ENCODE peak calls at places on chromosomes 16 and 17, in nine cellular contexts. A is PC-3, F is A549, C is GM12878, I is OCI-LY7, D is GM23338, X is H9, M is mammary epithelial cell, Q is fibroblast of lung. R is an unnamed sample.

GRCh38 chr16:26391833-26392232 is 674.9 kb upstream of the C16orf82 start:
- DNase-seq in F (no peak), X (no peak), I (peak), A (no peak), C (no peak), D (peak), M (no peak), Q (no peak), R (no peak)

GRCh38 chr17:43810823-43811222 is 22.1 kb downstream of the MPP3 start:
- DNase-seq in C (no peak), D (no peak), X (no peak), M (no peak), Q (no peak), A (no peak), F (no peak), I (no peak), R (no peak)

GRCh38 chr16:89120921-89121351 is 27.3 kb downstream of the ACSF3 start:
- DNase-seq in Q (no peak), M (no peak), X (no peak), D (no peak), C (no peak), A (no peak), I (no peak), F (no peak), R (no peak)

GRCh38 chr16:11667824-11668589 is at the start of gene SNN:
- DNase-seq in F (peak), C (no peak), X (peak), A (peak), I (peak), Q (peak), M (peak), D (peak), R (peak)

GRCh38 chr17:16019347-16019746 is 19.7 kb downstream of the TTC19 start:
- DNase-seq in Q (no peak), M (no peak), X (no peak), I (no peak), F (no peak), A (no peak), C (no peak), D (no peak), R (no peak)

GRCh38 chr16:65024649-65025243 is 97.1 kb downstream of the CDH11 start:
- DNase-seq in D (no peak), I (no peak), A (no peak), M (no peak), C (no peak), X (no peak), Q (no peak), F (no peak), R (no peak)

GRCh38 chr16:1794221-1794871 is 841 bp upstream of the IGFALS start:
- DNase-seq in I (no peak), C (no peak), F (no peak), M (no peak), D (no peak), Q (no peak), A (no peak), X (peak), R (no peak)

GRCh38 chr17:55161935-55162555 is 102.7 kb upstream of the HLF start:
- DNase-seq in C (no peak), Q (peak), M (peak), X (no peak), I (no peak), F (peak), D (no peak), A (peak), R (no peak)

GRCh38 chr16:88671806-88672205 is 8.9 kb upstream of the MVD start:
- DNase-seq in X (no peak), C (no peak), F (no peak), A (no peak), I (no peak), Q (no peak), D (no peak), M (no peak), R (no peak)

DNA sequence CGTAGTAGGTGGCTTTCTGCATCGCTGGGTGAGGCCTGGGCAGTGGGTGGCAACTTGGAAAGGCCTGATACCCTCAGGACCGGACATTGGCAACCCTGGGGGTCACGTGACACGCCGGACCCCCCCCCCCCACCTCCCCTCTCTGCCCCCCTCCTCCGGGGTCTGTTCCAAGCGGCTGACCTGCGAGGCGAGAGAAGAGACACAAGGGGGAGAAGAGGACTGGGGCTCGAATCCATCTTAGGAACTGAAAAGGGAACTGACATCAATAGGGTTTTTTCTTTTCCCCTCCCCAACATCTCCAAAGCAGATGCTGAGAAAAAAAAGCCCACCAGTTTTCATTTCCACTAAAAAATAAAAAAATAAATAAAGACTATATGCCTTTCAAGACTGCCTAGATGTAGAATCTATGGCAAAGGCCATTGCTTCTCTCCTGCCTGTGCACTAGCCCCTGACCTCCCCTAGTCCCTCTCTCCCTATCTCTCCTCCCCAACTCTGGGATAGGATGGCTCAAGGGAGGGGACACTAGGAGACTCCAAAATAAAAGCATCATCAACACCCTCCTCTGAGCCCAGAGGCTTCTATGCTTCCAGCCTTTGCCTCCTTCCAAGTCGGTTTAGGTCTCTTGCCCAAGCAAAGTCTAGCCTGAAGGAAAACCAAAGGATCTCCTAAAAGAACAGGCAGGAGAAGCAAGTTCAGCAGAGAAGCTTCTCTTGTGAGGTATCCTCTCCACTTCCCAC is 7.7 kb upstream of the HOXB2 start:
- DNase-seq in Q (peak), I (no peak), D (peak), A (no peak), M (peak), C (no peak), F (no peak), X (peak), R (no peak)
- H3K4me2 ChIP-seq in Q (peak), I (no peak), D (peak), A (no peak), M (peak), C (no peak), F (peak), X (no peak), R (no peak)

DNA sequence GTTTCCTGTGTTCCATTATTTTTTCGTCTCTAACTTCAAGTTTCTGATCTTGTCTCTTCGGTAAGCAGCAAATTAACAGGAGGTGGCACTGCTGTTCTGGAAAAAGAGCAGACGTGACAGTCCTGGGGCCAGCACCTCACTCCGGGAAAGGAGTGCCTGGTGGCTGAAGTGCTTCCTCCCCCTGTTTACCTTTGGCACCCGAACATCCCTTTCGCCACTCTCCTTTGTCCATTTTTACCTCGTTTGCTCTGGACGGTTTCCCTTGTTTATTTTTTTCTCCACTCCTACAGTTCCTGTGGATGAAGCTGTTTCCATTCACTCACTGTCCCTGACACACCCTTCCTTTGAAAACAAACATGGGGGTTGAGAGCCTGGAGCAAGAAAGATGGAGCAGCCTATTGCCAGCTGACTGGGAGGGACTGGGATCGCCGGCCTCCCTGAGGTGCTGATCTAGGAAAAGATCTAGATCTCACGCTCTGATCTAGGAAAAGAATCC is 12.6 kb downstream of the SAP30BP start:
- DNase-seq in I (no peak), X (no peak), C (no peak), D (no peak), F (peak), Q (no peak), A (peak), M (peak), R (no peak)
- TF ChIP-seq CTCF in I (peak), X (no peak), C (no peak), D (no peak), F (peak), Q (no peak), A (peak), M (peak), R (no peak)

GRCh38 chr17:29753845-29754439 is 131.2 kb upstream of the CORO6 start:
- DNase-seq in C (peak), F (no peak), Q (no peak), X (no peak), M (no peak), I (peak), A (no peak), D (no peak), R (no peak)
- H3K4me2 ChIP-seq in C (peak), F (no peak), Q (no peak), X (no peak), M (no peak), I (peak), A (no peak), D (no peak), R (no peak)

GRCh38 chr17:18139949-18140348 is 31.4 kb downstream of the MYO15A start:
- DNase-seq in M (no peak), C (no peak), D (peak), A (no peak), I (no peak), Q (peak), X (no peak), F (peak), R (no peak)
- TF ChIP-seq CTCF in M (peak), C (peak), D (peak), A (peak), I (peak), Q (peak), X (peak), F (peak), R (peak)

DNA sequence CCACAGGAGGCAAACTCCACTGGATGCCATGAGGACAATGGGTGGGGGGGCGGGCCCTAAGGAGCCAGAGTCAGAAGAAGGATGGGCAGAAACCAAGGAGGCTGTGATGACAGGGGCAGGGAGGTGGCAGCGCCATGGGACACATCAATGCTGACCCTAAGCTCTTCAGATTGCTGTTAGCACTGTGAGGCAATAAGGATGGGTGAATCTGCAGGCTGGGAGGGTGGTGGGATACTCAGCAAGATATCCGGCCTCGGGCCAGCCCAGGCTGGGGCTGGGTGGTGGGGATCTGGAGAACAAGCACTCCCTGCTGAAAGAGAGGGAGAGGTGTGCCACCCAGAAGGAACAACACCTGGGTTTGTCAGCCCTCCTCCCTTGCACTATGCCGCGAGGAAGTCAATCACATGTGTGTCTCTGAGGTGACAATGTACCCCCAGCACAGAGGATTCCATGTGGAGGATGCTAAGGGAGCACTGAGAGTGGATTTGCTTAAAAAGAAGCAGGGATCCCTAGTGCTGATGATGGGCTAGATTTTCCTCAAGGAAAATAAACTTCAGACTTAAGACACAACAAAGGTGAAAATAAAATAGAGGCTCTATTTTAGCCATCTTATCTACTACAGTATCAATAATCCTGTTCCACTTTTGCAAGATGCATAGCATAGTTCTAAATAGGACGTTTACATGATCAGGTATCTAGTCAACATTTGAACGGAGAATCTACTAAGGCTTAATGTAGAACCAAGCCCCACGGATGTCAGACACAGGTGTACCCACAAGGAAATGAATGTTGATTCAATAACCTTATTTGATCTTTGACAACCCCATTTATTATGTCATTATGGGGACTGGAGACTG is 22.6 kb downstream of the SMPD3 start:
- DNase-seq in D (no peak), Q (no peak), X (no peak), A (no peak), C (no peak), I (no peak), F (no peak), M (no peak), R (no peak)
- H3K4me2 ChIP-seq in D (no peak), Q (no peak), X (no peak), A (no peak), C (no peak), I (no peak), F (no peak), M (no peak), R (no peak)

GRCh38 chr17:66948061-66948750 is 16.3 kb upstream of the CACNG4 start:
- DNase-seq in A (no peak), M (no peak), Q (no peak), C (no peak), F (no peak), I (no peak), X (no peak), D (no peak), R (no peak)
- TF ChIP-seq CTCF in A (no peak), M (no peak), Q (no peak), C (no peak), F (no peak), I (no peak), X (no peak), D (no peak), R (no peak)

DNA sequence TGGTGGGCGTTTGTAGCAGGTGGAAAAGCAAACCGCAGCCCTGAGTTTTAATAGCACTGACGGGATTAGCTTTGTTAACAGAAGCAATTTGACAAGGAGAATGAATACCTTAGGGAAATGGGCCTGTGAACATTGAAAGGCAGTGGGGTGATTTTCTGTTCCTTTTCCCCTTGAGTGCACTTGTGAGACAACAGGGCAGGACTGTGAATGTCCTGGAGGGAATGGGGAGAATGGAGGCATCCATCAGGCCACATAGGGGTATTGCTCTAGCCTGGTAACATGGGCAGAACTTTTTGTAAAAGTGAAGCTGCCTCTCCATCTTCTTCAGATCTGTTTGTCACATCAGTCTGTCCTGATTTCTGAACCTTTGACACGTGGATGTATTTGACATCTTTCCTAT is 26.2 kb downstream of the USP43 start:
- DNase-seq in F (no peak), I (no peak), A (no peak), Q (no peak), C (no peak), M (no peak), X (no peak), D (no peak), R (no peak)
- H3K4me2 ChIP-seq in F (no peak), I (no peak), A (no peak), Q (no peak), C (no peak), M (no peak), X (no peak), D (no peak), R (no peak)

DNA sequence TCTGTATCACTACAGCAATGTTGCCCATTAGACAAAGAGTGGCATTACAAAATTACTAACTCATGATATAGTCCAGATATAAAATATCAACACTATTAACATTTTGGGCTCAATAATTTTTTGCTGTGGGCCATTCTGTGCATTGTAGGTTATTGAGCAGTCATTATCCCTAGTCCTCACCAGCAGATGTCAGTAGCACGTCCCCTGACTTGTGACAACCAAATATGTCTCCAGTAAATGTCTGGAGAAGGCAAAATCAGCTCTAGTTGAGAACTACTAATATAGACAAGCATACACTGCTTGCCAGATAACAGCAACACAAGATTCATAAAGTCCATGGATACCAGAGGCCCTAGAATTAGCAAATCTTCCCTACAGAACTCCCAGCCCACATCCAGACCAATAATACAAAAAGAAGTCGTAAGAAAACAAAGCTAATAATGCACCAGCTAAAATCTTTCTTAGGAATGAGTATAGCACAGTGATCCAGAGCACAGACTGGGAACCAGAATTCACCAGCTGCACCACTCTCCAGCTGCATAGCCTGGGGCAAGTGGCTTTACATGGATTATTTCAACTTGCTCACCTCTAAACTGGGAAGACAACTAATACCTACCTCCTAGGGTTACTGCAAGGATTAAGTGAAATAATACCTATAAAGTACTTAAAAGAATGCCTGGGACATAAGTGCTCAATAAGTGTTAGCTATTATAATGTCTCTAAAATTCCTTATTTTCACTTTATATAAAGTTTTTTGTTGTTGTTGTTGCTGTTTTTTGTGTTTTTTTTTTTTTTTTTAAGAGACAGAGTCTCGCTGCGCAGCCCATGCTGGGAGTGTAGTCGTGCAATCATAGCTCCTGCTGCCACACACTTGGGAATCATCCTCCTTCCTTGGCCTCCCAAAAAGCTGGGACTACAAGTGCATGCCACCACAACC is 23.7 kb downstream of the HELZ start:
- DNase-seq in X (no peak), D (peak), Q (peak), F (peak), C (no peak), I (peak), A (peak), M (peak), R (peak)
- TF ChIP-seq CTCF in X (peak), D (peak), Q (peak), F (peak), C (no peak), I (peak), A (peak), M (peak), R (peak)

DNA sequence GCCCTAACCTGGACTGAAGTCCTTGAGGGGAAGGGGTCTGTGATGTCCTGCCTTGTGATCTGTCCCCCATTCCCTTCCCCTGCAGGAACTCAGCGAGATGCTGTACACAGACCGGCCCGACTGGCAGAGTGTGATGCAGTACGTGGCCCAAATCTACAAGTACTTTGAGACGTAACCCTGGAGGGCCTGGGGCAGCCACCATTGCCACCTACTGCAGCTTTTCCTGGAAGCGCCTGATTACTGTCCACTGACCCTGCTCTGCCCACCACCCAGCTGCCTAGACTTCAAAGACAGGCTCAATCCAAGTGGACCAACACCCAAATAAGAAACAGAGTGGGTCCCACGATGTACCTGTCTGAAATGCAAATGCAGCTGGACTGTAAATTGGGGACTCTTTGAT is 153.4 kb downstream of the LGALS9B start:
- DNase-seq in F (no peak), D (no peak), A (no peak), Q (no peak), M (no peak), X (no peak), I (no peak), C (no peak), R (no peak)
- H3K4me2 ChIP-seq in F (no peak), D (no peak), A (no peak), Q (no peak), M (no peak), X (no peak), I (no peak), C (no peak), R (no peak)